ENCODE peak calls at places on chromosomes 3 and 15, in five cellular contexts. C is A549, I is fibroblast of lung, M is IMR-90, Q is PC-3. X is an unnamed sample. For H3K9me3, the result is how much of the 10 kb centered on the place peaks cover.

GRCh38 chr15:59222906-59223579 is 16.4 kb downstream of the LDHAL6B start:
- DNase-seq in C (no peak), I (no peak), M (no peak), Q (no peak), X (peak)

GRCh38 chr15:60798821-60799220 is 319.9 kb upstream of the ICE2 start:
- DNase-seq in C (no peak), I (peak), M (peak), Q (no peak), X (no peak)

GRCh38 chr15:90165157-90165556 is 36.0 kb upstream of the SEMA4B start:
- DNase-seq in C (no peak), I (no peak), M (no peak), Q (no peak), X (no peak)

GRCh38 chr15:84818221-84819131 is 1.3 kb downstream of the ALPK3 start:
- DNase-seq in C (no peak), I (peak), M (peak), Q (peak), X (peak)

GRCh38 chr3:71139501-71139900 is 444.0 kb downstream of the FOXP1 start:
- DNase-seq in C (no peak), I (no peak), M (no peak), Q (no peak), X (peak)

GRCh38 chr15:40441736-40442531 is 1.2 kb downstream of the BAHD1 start:
- DNase-seq in C (no peak), I (no peak), M (no peak), Q (no peak), X (peak)

GRCh38 chr3:46930176-46930944 is 46.2 kb downstream of the CCDC12 start:
- DNase-seq in C (no peak), I (no peak), M (no peak), Q (no peak), X (no peak)

GRCh38 chr3:187744169-187745151 is 808 bp downstream of the BCL6 start:
- DNase-seq in C (peak), I (peak), M (peak), Q (peak), X (peak)

GRCh38 chr3:147422226-147422933 is 13.2 kb downstream of the ZIC1 start:
- DNase-seq in C (no peak), I (no peak), M (no peak), Q (no peak), X (no peak)

GRCh38 chr3:110106805-110107204 is 769.5 kb upstream of the DPPA4 start:
- DNase-seq in C (no peak), I (peak), M (peak), Q (no peak), X (no peak)

GRCh38 chr3:48409291-48410201 is 20.3 kb downstream of the PLXNB1 start:
- DNase-seq in C (no peak), I (no peak), M (no peak), Q (no peak), X (peak)

GRCh38 chr3:100206687-100207086 is 54.1 kb upstream of the TBC1D23 start:
- DNase-seq in C (no peak), I (no peak), M (no peak), Q (no peak), X (no peak)

GRCh38 chr3:193335031-193335430 is 43.5 kb downstream of the ATP13A5 start:
- DNase-seq in C (no peak), I (no peak), M (no peak), Q (peak), X (no peak)

GRCh38 chr3:72137865-72138861 is 353.2 kb upstream of the PROK2 start:
- DNase-seq in C (no peak), I (no peak), M (no peak), Q (no peak), X (no peak)

GRCh38 chr15:44319385-44319784 is 30.9 kb downstream of the GOLM2 start:
- DNase-seq in C (no peak), I (no peak), M (no peak), Q (no peak), X (no peak)

GRCh38 chr3:157488144-157488543 is 15.1 kb downstream of the VEPH1 start:
- DNase-seq in C (no peak), I (no peak), M (no peak), Q (no peak), X (no peak)

GRCh38 chr3:102037209-102037608 is 187.9 kb downstream of the NFKBIZ start:
- DNase-seq in C (no peak), I (no peak), M (peak), Q (no peak), X (no peak)

GRCh38 chr15:96330064-96330449 is 443 bp upstream of the NR2F2 start:
- DNase-seq in C (peak), I (peak), M (peak), Q (peak), X (no peak)

GRCh38 chr3:132659370-132660055 is at the start of gene ACAD11:
- DNase-seq in C (peak), I (peak), M (peak), Q (peak), X (peak)

GRCh38 chr15:78372880-78373279 is 32.7 kb downstream of the CRABP1 start:
- DNase-seq in C (no peak), I (no peak), M (no peak), Q (peak), X (no peak)

GRCh38 chr3:168341965-168342719 is 246.4 kb upstream of the GOLIM4 start:
- DNase-seq in C (no peak), I (peak), M (peak), Q (peak), X (no peak)

GRCh38 chr15:41827290-41827879 is 507 bp upstream of the JMJD7 start:
- DNase-seq in C (no peak), I (no peak), M (no peak), Q (no peak), X (peak)

DNA sequence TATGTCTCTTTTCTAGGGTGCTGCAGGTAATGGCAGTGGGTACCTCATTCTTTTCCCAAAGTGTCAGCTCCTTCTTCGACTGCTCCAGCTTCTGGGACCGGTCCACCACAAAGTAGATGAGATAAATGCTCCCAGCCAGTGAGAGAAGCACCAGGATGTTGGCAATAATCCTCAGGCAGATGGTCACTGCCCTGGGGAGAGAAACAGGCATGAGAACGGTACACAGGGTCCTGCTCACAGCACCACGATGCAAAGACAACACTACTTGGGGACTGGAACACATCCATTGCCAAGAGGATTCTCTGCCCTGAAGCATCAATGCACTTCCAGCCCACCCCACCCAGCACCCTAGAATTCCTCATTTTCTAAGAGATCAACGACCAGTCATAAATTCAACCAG is 22.4 kb downstream of the TMC3 start:
- DNase-seq in C (no peak), I (no peak), M (no peak), Q (no peak), X (no peak)
- H3K9me3 ChIP-seq in C (under half), I (under half), M (under half), Q (under half), X (under half)

GRCh38 chr3:141020139-141020940 is 30.8 kb upstream of the SPSB4 start:
- DNase-seq in C (no peak), I (no peak), M (no peak), Q (no peak), X (no peak)
- H3K9me3 ChIP-seq in C (under half), I (under half), M (under half), Q (under half), X (under half)

GRCh38 chr15:20367093-20367492 is 174.5 kb downstream of the GOLGA6L6 start:
- DNase-seq in C (no peak), I (no peak), M (no peak), Q (no peak), X (no peak)

GRCh38 chr15:20368974-20369373 is 172.6 kb downstream of the GOLGA6L6 start:
- DNase-seq in C (no peak), I (no peak), M (no peak), Q (no peak), X (no peak)
- H3K9me3 ChIP-seq in C (under half), I (under half), M (under half), Q (under half), X (under half)

GRCh38 chr3:183307749-183308148 is 54.7 kb downstream of the B3GNT5 start:
- DNase-seq in C (no peak), I (no peak), M (no peak), Q (no peak), X (no peak)
- H3K9me3 ChIP-seq in C (under half), I (under half), M (under half), Q (under half), X (under half)

DNA sequence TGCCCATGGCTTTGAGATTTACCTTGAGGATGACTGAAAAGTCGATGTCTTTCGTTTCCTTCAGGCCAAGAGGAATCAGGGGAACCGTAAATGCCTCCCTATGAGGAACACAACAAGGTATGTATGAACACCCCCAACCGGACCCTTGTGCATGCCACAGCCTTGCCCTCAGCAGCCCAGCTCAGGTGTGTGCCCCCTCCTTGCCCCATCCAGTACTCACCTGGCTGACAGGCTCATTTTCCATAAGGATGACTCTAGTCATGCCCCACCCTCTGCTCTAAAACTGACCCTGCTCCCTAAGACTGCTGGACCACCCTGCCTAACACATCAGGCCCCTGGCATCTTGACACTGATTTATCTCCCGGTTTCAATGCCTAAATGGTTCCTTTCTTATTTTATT is 270.0 kb downstream of the GOLGA6L6 start:
- DNase-seq in C (no peak), I (no peak), M (no peak), Q (no peak), X (no peak)
- H3K9me3 ChIP-seq in C (half or more), I (under half), M (under half), Q (under half), X (under half)

GRCh38 chr15:26376243-26376642 is 396.6 kb downstream of the GABRB3 start:
- DNase-seq in C (no peak), I (no peak), M (no peak), Q (no peak), X (no peak)

GRCh38 chr15:26372712-26373111 is 400.2 kb downstream of the GABRB3 start:
- DNase-seq in C (no peak), I (no peak), M (no peak), Q (no peak), X (no peak)

GRCh38 chr15:26382416-26383086 is 390.3 kb downstream of the GABRB3 start:
- DNase-seq in C (no peak), I (no peak), M (no peak), Q (peak), X (no peak)

DNA sequence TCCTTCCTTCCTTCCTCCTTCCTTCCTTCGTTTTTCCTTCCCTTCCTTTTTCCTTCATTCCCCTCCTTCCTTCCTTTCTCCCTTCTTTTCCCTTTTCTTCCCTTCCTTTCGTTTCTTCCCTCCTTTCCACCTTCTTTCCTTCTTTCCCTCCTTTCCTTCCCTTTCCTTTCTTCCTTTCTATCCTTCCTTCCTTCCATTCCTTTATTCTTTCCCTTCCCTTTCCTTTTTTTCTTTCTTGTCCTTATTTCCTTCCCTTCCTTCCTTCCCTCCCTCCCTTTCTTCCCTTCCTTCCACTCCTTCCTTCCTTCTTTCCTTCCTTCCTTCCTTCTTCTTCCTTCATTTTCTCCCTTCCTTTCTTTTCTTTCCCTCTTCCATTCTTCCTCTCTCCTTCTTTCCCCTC is 394.6 kb downstream of the GABRB3 start:
- DNase-seq in C (no peak), I (no peak), M (no peak), Q (no peak), X (no peak)
- H3K9me3 ChIP-seq in C (under half), I (under half), M (under half), Q (under half), X (under half)

GRCh38 chr15:25242957-25243799 is 195.6 kb downstream of the UBE3A start:
- DNase-seq in C (no peak), I (no peak), M (no peak), Q (no peak), X (peak)
- H3K9me3 ChIP-seq in C (under half), I (under half), M (half or more), Q (under half), X (under half)

GRCh38 chr15:27833178-27833577 is 265.9 kb downstream of the OCA2 start:
- DNase-seq in C (no peak), I (no peak), M (no peak), Q (no peak), X (no peak)

GRCh38 chr15:27832263-27832647 is 266.9 kb downstream of the OCA2 start:
- DNase-seq in C (no peak), I (no peak), M (no peak), Q (no peak), X (no peak)

GRCh38 chr15:27834684-27835083 is 264.4 kb downstream of the OCA2 start:
- DNase-seq in C (no peak), I (no peak), M (no peak), Q (no peak), X (no peak)

GRCh38 chr15:27835233-27835939 is 263.7 kb downstream of the OCA2 start:
- DNase-seq in C (no peak), I (no peak), M (no peak), Q (no peak), X (no peak)

GRCh38 chr15:27833974-27834373 is 265.1 kb downstream of the OCA2 start:
- DNase-seq in C (no peak), I (no peak), M (no peak), Q (no peak), X (no peak)
- H3K9me3 ChIP-seq in C (under half), I (under half), M (under half), Q (under half), X (under half)

GRCh38 chr3:170941551-170941950 is 33.1 kb upstream of the EIF5A2 start:
- DNase-seq in C (no peak), I (no peak), M (no peak), Q (peak), X (no peak)
- H3K9me3 ChIP-seq in C (under half), I (under half), M (under half), Q (under half), X (under half)

DNA sequence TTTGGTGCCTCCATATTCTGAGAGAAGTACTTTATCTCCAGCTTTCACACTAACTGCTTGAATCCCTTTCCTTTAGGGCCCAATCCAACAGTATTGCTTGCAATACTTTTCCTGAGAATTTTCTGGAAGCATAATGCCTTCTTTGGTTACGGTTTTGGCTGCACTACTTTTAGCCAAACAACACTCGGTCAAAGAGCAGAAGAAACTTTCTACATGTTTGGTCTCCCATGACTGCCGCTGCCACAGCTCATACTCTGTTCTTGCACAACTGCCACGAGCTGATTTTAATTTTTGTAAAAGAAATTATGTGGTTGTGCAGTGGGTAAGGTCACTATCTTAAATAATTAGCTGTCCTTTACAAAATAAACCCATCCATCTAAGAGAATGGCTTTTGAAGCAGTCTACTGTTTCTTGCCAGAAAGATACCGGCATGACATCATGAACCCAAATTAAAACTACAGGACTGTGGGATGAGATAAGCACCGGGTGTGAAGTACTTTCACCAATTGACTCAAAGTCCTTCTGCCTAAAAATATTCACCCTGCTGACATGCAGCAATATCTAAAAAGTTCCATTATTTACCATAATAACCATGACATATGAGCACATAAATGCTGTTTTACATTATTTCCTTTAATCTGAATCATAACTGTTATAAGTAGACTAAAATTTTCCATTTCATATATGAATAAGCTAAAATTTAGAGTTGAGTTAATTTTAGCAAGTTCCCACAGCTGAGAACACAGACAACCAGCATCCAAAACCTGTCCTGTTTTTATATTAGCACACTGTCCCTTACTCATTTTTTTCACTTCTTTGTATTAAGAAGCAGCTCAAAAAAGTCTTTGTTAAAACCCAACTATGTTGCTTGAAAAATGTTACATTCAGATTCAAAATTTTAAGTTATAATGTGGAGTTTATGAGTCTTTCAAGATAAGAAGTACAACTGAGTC is 1154.3 kb downstream of the EPHA3 start:
- DNase-seq in C (no peak), I (no peak), M (no peak), Q (no peak), X (no peak)
- H3K9me3 ChIP-seq in C (under half), I (under half), M (under half), Q (under half), X (under half)

X was measured in thyroid gland.